ENCODE peak calls at places on chromosome 16, in ten cellular contexts. G, A, L, Q, C, D, H, B, Y and E are unnamed samples.

GRCh38 chr16:3467920-3468319 is 24.4 kb downstream of the NAA60 start:
- DNase-seq in G (no peak), A (no peak), L (no peak), Q (no peak), C (peak; percentile 14), D (no peak), H (no peak), B (no peak), Y (no peak), E (no peak)

GRCh38 chr16:12639044-12639443 is 164.6 kb downstream of the CPPED1 start:
- DNase-seq in G (peak; percentile 95), A (no peak), L (no peak), Q (no peak), C (no peak), D (no peak), H (no peak), B (no peak), Y (no peak), E (no peak)

GRCh38 chr16:8990445-8990844 is 26.7 kb upstream of the USP7 start:
- DNase-seq in G (no peak), A (no peak), L (no peak), Q (no peak), C (no peak), D (no peak), H (no peak), B (no peak), Y (no peak), E (no peak)

GRCh38 chr16:74438492-74438979 is 17.3 kb upstream of the CLEC18B start:
- DNase-seq in G (no peak), A (no peak), L (no peak), Q (no peak), C (no peak), D (no peak), H (no peak), B (no peak), Y (no peak), E (no peak)

GRCh38 chr16:57091990-57092785 is at the start of gene CPNE2:
- DNase-seq in G (no peak), A (peak; percentile 90), L (no peak), Q (peak; percentile 83), C (peak; percentile 56), D (no peak), H (no peak), B (peak; percentile 51), Y (peak; percentile 66), E (no peak)

GRCh38 chr16:88061346-88062110 is 110.3 kb downstream of the BANP start:
- DNase-seq in G (no peak), A (no peak), L (no peak), Q (peak; percentile 1), C (no peak), D (no peak), H (no peak), B (no peak), Y (no peak), E (no peak)

GRCh38 chr16:8581923-8582580 is 8.3 kb downstream of the TMEM114 start:
- DNase-seq in G (peak; percentile 3), A (peak; percentile 82), L (no peak), Q (no peak), C (peak; percentile 34), D (no peak), H (no peak), B (peak; percentile 62), Y (no peak), E (no peak)

GRCh38 chr16:86217891-86218270 is 292.4 kb upstream of the FOXF1 start:
- DNase-seq in G (no peak), A (no peak), L (no peak), Q (no peak), C (no peak), D (no peak), H (no peak), B (no peak), Y (no peak), E (no peak)

GRCh38 chr16:64878964-64879363 is 242.9 kb downstream of the CDH11 start:
- DNase-seq in G (no peak), A (no peak), L (no peak), Q (no peak), C (no peak), D (no peak), H (no peak), B (no peak), Y (no peak), E (no peak)

GRCh38 chr16:27826893-27827289 is 236.6 kb downstream of the GSG1L start:
- DNase-seq in G (no peak), A (no peak), L (no peak), Q (no peak), C (no peak), D (no peak), H (no peak), B (no peak), Y (no peak), E (no peak)

GRCh38 chr16:89695875-89696597 is 5.5 kb downstream of the SPATA2L start:
- DNase-seq in G (no peak), A (no peak), L (no peak), Q (no peak), C (no peak), D (no peak), H (no peak), B (no peak), Y (no peak), E (no peak)

GRCh38 chr16:30472328-30472942 is at the start of gene ITGAL:
- DNase-seq in G (no peak), A (peak; percentile 83), L (no peak), Q (no peak), C (peak; percentile 90), D (no peak), H (no peak), B (peak; percentile 45), Y (peak; percentile 19), E (peak; percentile 15)

GRCh38 chr16:65268331-65268730 is 146.5 kb upstream of the CDH11 start:
- DNase-seq in G (peak; percentile 73), A (no peak), L (no peak), Q (no peak), C (no peak), D (no peak), H (no peak), B (no peak), Y (no peak), E (no peak)

GRCh38 chr16:11989238-11990160 is 13.0 kb downstream of the SNX29 start:
- DNase-seq in G (no peak), A (no peak), L (no peak), Q (peak; percentile 33), C (no peak), D (no peak), H (no peak), B (no peak), Y (peak; percentile 40), E (no peak)

GRCh38 chr16:28844226-28844885 is 1.8 kb downstream of the TUFM start:
- DNase-seq in G (no peak), A (no peak), L (no peak), Q (no peak), C (no peak), D (no peak), H (no peak), B (no peak), Y (no peak), E (no peak)

GRCh38 chr16:88940196-88941050 is 36.6 kb downstream of the CBFA2T3 start:
- DNase-seq in G (no peak), A (no peak), L (no peak), Q (peak; percentile 59), C (no peak), D (no peak), H (no peak), B (no peak), Y (no peak), E (no peak)

GRCh38 chr16:67865318-67865717 is 7.5 kb upstream of the EDC4 start:
- DNase-seq in G (peak; percentile 18), A (no peak), L (no peak), Q (peak; percentile 61), C (peak; percentile 38), D (no peak), H (no peak), B (no peak), Y (no peak), E (no peak)
- TF ChIP-seq CTCF in G (peak; percentile 63), A (peak; percentile 34), L (no peak), Q (peak; percentile 50), C (peak; percentile 71), D (peak; percentile 27), H (peak; percentile 84), B (no peak), Y (peak; percentile 11), E (no peak)

GRCh38 chr16:734981-735881 is 5.6 kb downstream of the CIAO3 start:
- DNase-seq in G (no peak), A (no peak), L (no peak), Q (no peak), C (no peak), D (no peak), H (no peak), B (no peak), Y (no peak), E (no peak)
- H3K27ac ChIP-seq in G (no peak overlapping the region), A (no peak overlapping the region), L (no peak overlapping the region), Q (no peak overlapping the region), C (peak overlapping the region; percentile 97), D (no peak overlapping the region), H (no peak overlapping the region), B (no peak overlapping the region), Y (no peak overlapping the region), E (no peak overlapping the region)

DNA sequence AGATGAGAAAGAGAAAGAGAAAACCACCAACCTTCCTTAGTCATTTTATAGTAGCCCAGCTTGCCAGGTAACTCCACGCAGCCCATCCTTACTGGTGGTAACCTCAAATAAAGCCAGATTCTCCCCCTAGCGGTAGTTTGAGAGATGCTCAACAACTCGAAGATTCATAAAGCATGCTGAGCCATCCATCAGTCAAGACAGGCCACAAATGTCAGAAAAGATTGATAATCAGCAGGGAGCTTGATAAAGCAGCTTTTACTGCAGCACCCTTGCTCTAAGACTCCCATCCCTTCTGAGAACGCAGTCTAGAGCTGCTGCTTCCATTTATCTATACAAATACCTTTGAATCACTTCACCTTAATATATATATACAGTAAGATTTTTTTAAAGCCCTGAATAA is 451.5 kb upstream of the HSBP1 start:
- DNase-seq in G (peak; percentile 60), A (no peak), L (no peak), Q (peak; percentile 82), C (peak; percentile 72), D (no peak), H (peak; percentile 29), B (no peak), Y (no peak), E (no peak)
- TF ChIP-seq CTCF in G (peak; percentile 82), A (peak; percentile 56), L (peak; percentile 57), Q (peak; percentile 76), C (peak; percentile 81), D (peak; percentile 49), H (peak; percentile 28), B (peak; percentile 63), Y (peak; percentile 54), E (peak; percentile 56)

GRCh38 chr16:77327717-77328116 is 107.1 kb downstream of the ADAMTS18 start:
- DNase-seq in G (no peak), A (no peak), L (no peak), Q (no peak), C (no peak), D (no peak), H (no peak), B (no peak), Y (no peak), E (no peak)

GRCh38 chr16:77324727-77325126 is 110.1 kb downstream of the ADAMTS18 start:
- DNase-seq in G (no peak), A (no peak), L (no peak), Q (no peak), C (no peak), D (no peak), H (no peak), B (no peak), Y (no peak), E (no peak)

GRCh38 chr16:77322757-77323156 is 112.1 kb downstream of the ADAMTS18 start:
- DNase-seq in G (no peak), A (no peak), L (no peak), Q (no peak), C (no peak), D (no peak), H (no peak), B (no peak), Y (no peak), E (no peak)

GRCh38 chr16:77323695-77324094 is 111.1 kb downstream of the ADAMTS18 start:
- DNase-seq in G (no peak), A (no peak), L (no peak), Q (no peak), C (no peak), D (no peak), H (no peak), B (no peak), Y (no peak), E (no peak)
- H3K27ac ChIP-seq in G (no peak overlapping the region), A (no peak overlapping the region), L (no peak overlapping the region), Q (no peak overlapping the region), C (no peak overlapping the region), D (no peak overlapping the region), H (no peak overlapping the region), B (no peak overlapping the region), Y (no peak overlapping the region), E (no peak overlapping the region)